ENCODE peak calls at places on chromosome 5, in eight cellular contexts. One of them, this sample, is unnamed.

GRCh38 chr5:78953092-78953800 is 31.9 kb downstream of the ARSB start:
- DNase-seq in brain microvascular endothelial cell: peak; percentile 23
- DNase-seq in fibroblast of pulmonary artery: no peak
- DNase-seq in cardiac fibroblast: no peak
- DNase-seq in fibroblast of lung: peak; percentile 65
- DNase-seq in AG09309: no peak
- DNase-seq in left ventricle myocardium inferior: no peak
- DNase-seq in heart right ventricle: no peak
- DNase-seq in this sample: no peak

GRCh38 chr5:81789033-81789432 is 38.1 kb upstream of the SSBP2 start:
- DNase-seq in AG09309: no peak
- DNase-seq in brain microvascular endothelial cell: peak; percentile 38
- DNase-seq in fibroblast of pulmonary artery: peak; percentile 39
- DNase-seq in fibroblast of lung: peak; percentile 62
- DNase-seq in cardiac fibroblast: peak; percentile 29
- DNase-seq in heart right ventricle: no peak
- DNase-seq in left ventricle myocardium inferior: no peak
- DNase-seq in this sample: no peak

GRCh38 chr5:32505718-32506117 is 61.2 kb upstream of the ZFR start:
- DNase-seq in brain microvascular endothelial cell: no peak
- DNase-seq in fibroblast of pulmonary artery: peak; percentile 84
- DNase-seq in fibroblast of lung: peak; percentile 65
- DNase-seq in cardiac fibroblast: peak; percentile 91
- DNase-seq in heart right ventricle: no peak
- DNase-seq in AG09309: peak; percentile 63
- DNase-seq in left ventricle myocardium inferior: no peak
- DNase-seq in this sample: no peak

GRCh38 chr5:32934529-32934928 is 223.4 kb downstream of the NPR3 start:
- DNase-seq in fibroblast of pulmonary artery: no peak
- DNase-seq in brain microvascular endothelial cell: no peak
- DNase-seq in left ventricle myocardium inferior: no peak
- DNase-seq in fibroblast of lung: no peak
- DNase-seq in heart right ventricle: no peak
- DNase-seq in cardiac fibroblast: no peak
- DNase-seq in AG09309: no peak
- DNase-seq in this sample: no peak

GRCh38 chr5:178304761-178305645 is 72.4 kb upstream of the PHYKPL start:
- DNase-seq in heart right ventricle: no peak
- DNase-seq in left ventricle myocardium inferior: no peak
- DNase-seq in brain microvascular endothelial cell: no peak
- DNase-seq in fibroblast of pulmonary artery: no peak
- DNase-seq in fibroblast of lung: no peak
- DNase-seq in cardiac fibroblast: no peak
- DNase-seq in AG09309: peak; percentile 46
- DNase-seq in this sample: peak; percentile 79

GRCh38 chr5:1172007-1172581 is 29.3 kb upstream of the SLC6A19 start:
- DNase-seq in fibroblast of lung: no peak
- DNase-seq in fibroblast of pulmonary artery: no peak
- DNase-seq in heart right ventricle: no peak
- DNase-seq in AG09309: no peak
- DNase-seq in cardiac fibroblast: no peak
- DNase-seq in left ventricle myocardium inferior: no peak
- DNase-seq in brain microvascular endothelial cell: no peak
- DNase-seq in this sample: no peak

GRCh38 chr5:107389130-107389553 is 281.6 kb downstream of the EFNA5 start:
- DNase-seq in fibroblast of pulmonary artery: peak; percentile 70
- DNase-seq in heart right ventricle: no peak
- DNase-seq in left ventricle myocardium inferior: no peak
- DNase-seq in AG09309: no peak
- DNase-seq in fibroblast of lung: peak; percentile 86
- DNase-seq in brain microvascular endothelial cell: peak; percentile 89
- DNase-seq in cardiac fibroblast: peak; percentile 75
- DNase-seq in this sample: peak; percentile 28

GRCh38 chr5:78417026-78417425 is 56.6 kb downstream of the SCAMP1 start:
- DNase-seq in cardiac fibroblast: peak; percentile 66
- DNase-seq in fibroblast of lung: peak; percentile 63
- DNase-seq in left ventricle myocardium inferior: no peak
- DNase-seq in AG09309: no peak
- DNase-seq in fibroblast of pulmonary artery: peak; percentile 86
- DNase-seq in brain microvascular endothelial cell: peak; percentile 5
- DNase-seq in heart right ventricle: no peak
- DNase-seq in this sample: no peak

GRCh38 chr5:127092690-127093089 is 19.4 kb upstream of the C5orf63 start:
- DNase-seq in left ventricle myocardium inferior: no peak
- DNase-seq in heart right ventricle: no peak
- DNase-seq in fibroblast of pulmonary artery: peak; percentile 62
- DNase-seq in fibroblast of lung: peak; percentile 76
- DNase-seq in AG09309: peak; percentile 34
- DNase-seq in cardiac fibroblast: peak; percentile 62
- DNase-seq in brain microvascular endothelial cell: peak; percentile 75
- DNase-seq in this sample: no peak

GRCh38 chr5:154884424-154884823 is 26.0 kb downstream of the CNOT8 start:
- DNase-seq in fibroblast of lung: no peak
- DNase-seq in heart right ventricle: no peak
- DNase-seq in AG09309: no peak
- DNase-seq in fibroblast of pulmonary artery: no peak
- DNase-seq in brain microvascular endothelial cell: no peak
- DNase-seq in left ventricle myocardium inferior: no peak
- DNase-seq in cardiac fibroblast: no peak
- DNase-seq in this sample: no peak

GRCh38 chr5:102664946-102665345 is 90.2 kb upstream of the PAM start:
- DNase-seq in fibroblast of lung: no peak
- DNase-seq in cardiac fibroblast: no peak
- DNase-seq in left ventricle myocardium inferior: no peak
- DNase-seq in fibroblast of pulmonary artery: no peak
- DNase-seq in AG09309: no peak
- DNase-seq in heart right ventricle: no peak
- DNase-seq in brain microvascular endothelial cell: no peak
- DNase-seq in this sample: no peak

GRCh38 chr5:60360355-60360754 is 339.6 kb downstream of the DEPDC1B start:
- DNase-seq in left ventricle myocardium inferior: no peak
- DNase-seq in heart right ventricle: no peak
- DNase-seq in cardiac fibroblast: no peak
- DNase-seq in fibroblast of pulmonary artery: no peak
- DNase-seq in fibroblast of lung: no peak
- DNase-seq in AG09309: no peak
- DNase-seq in brain microvascular endothelial cell: no peak
- DNase-seq in this sample: no peak

GRCh38 chr5:83721878-83722779 is 1.5 kb upstream of the HAPLN1 start:
- DNase-seq in brain microvascular endothelial cell: peak; percentile 79
- DNase-seq in AG09309: peak; percentile 10
- DNase-seq in cardiac fibroblast: peak; percentile 79
- DNase-seq in fibroblast of lung: peak; percentile 78
- DNase-seq in left ventricle myocardium inferior: peak; percentile 57
- DNase-seq in heart right ventricle: peak; percentile 51
- DNase-seq in fibroblast of pulmonary artery: peak; percentile 70
- DNase-seq in this sample: no peak

GRCh38 chr5:37839441-37840035 is 303 bp downstream of the GDNF start:
- DNase-seq in cardiac fibroblast: peak; percentile 68
- DNase-seq in heart right ventricle: peak; percentile 34
- DNase-seq in fibroblast of pulmonary artery: peak; percentile 62
- DNase-seq in left ventricle myocardium inferior: peak; percentile 49
- DNase-seq in brain microvascular endothelial cell: peak; percentile 53
- DNase-seq in AG09309: no peak
- DNase-seq in fibroblast of lung: peak; percentile 71
- DNase-seq in this sample: peak; percentile 23

GRCh38 chr5:44774279-44774880 is 34.4 kb upstream of the MRPS30 start:
- DNase-seq in left ventricle myocardium inferior: no peak
- DNase-seq in heart right ventricle: no peak
- DNase-seq in AG09309: peak; percentile 37
- DNase-seq in fibroblast of lung: peak; percentile 56
- DNase-seq in cardiac fibroblast: peak; percentile 66
- DNase-seq in brain microvascular endothelial cell: peak; percentile 2
- DNase-seq in fibroblast of pulmonary artery: peak; percentile 67
- DNase-seq in this sample: peak; percentile 14

GRCh38 chr5:61301345-61301744 is 30.7 kb upstream of the ZSWIM6 start:
- DNase-seq in fibroblast of lung: peak; percentile 63
- DNase-seq in cardiac fibroblast: peak; percentile 88
- DNase-seq in left ventricle myocardium inferior: no peak
- DNase-seq in fibroblast of pulmonary artery: peak; percentile 67
- DNase-seq in brain microvascular endothelial cell: no peak
- DNase-seq in AG09309: no peak
- DNase-seq in heart right ventricle: no peak
- DNase-seq in this sample: no peak

GRCh38 chr5:96387616-96388015 is 45.4 kb downstream of the PCSK1 start:
- DNase-seq in fibroblast of pulmonary artery: no peak
- DNase-seq in fibroblast of lung: no peak
- DNase-seq in AG09309: no peak
- DNase-seq in left ventricle myocardium inferior: no peak
- DNase-seq in cardiac fibroblast: no peak
- DNase-seq in brain microvascular endothelial cell: no peak
- DNase-seq in heart right ventricle: no peak
- DNase-seq in this sample: no peak

GRCh38 chr5:29715167-29715566 is 1478.3 kb upstream of the CDH6 start:
- DNase-seq in brain microvascular endothelial cell: no peak
- DNase-seq in left ventricle myocardium inferior: no peak
- DNase-seq in AG09309: no peak
- DNase-seq in fibroblast of pulmonary artery: no peak
- DNase-seq in fibroblast of lung: no peak
- DNase-seq in cardiac fibroblast: no peak
- DNase-seq in heart right ventricle: no peak
- DNase-seq in this sample: no peak

GRCh38 chr5:139687656-139688055 is 39.5 kb downstream of the CXXC5 start:
- DNase-seq in left ventricle myocardium inferior: no peak
- DNase-seq in cardiac fibroblast: no peak
- DNase-seq in fibroblast of pulmonary artery: no peak
- DNase-seq in heart right ventricle: no peak
- DNase-seq in brain microvascular endothelial cell: no peak
- DNase-seq in AG09309: no peak
- DNase-seq in fibroblast of lung: no peak
- DNase-seq in this sample: no peak

GRCh38 chr5:95605786-95606185 is 14.1 kb upstream of the GPR150 start:
- DNase-seq in brain microvascular endothelial cell: no peak
- DNase-seq in left ventricle myocardium inferior: no peak
- DNase-seq in fibroblast of pulmonary artery: no peak
- DNase-seq in AG09309: no peak
- DNase-seq in heart right ventricle: no peak
- DNase-seq in fibroblast of lung: no peak
- DNase-seq in cardiac fibroblast: no peak
- DNase-seq in this sample: peak; percentile 28

GRCh38 chr5:169686137-169686536 is 49.1 kb downstream of the DOCK2 start:
- DNase-seq in heart right ventricle: no peak
- DNase-seq in brain microvascular endothelial cell: no peak
- DNase-seq in AG09309: no peak
- DNase-seq in left ventricle myocardium inferior: no peak
- DNase-seq in fibroblast of pulmonary artery: no peak
- DNase-seq in fibroblast of lung: no peak
- DNase-seq in cardiac fibroblast: no peak
- DNase-seq in this sample: no peak

GRCh38 chr5:120655828-120656435 is 191.8 kb downstream of the PRR16 start:
- DNase-seq in cardiac fibroblast: peak; percentile 34
- DNase-seq in AG09309: no peak
- DNase-seq in left ventricle myocardium inferior: no peak
- DNase-seq in fibroblast of pulmonary artery: peak; percentile 38
- DNase-seq in fibroblast of lung: peak; percentile 17
- DNase-seq in brain microvascular endothelial cell: peak; percentile 41
- DNase-seq in heart right ventricle: no peak
- DNase-seq in this sample: no peak
- TF ChIP-seq CTCF in cardiac fibroblast: peak; percentile 56
- TF ChIP-seq CTCF in AG09309: peak; percentile 42
- TF ChIP-seq CTCF in left ventricle myocardium inferior: peak; percentile 33
- TF ChIP-seq CTCF in fibroblast of pulmonary artery: peak; percentile 68
- TF ChIP-seq CTCF in fibroblast of lung: peak; percentile 61
- TF ChIP-seq CTCF in brain microvascular endothelial cell: peak; percentile 83
- TF ChIP-seq CTCF in heart right ventricle: peak; percentile 32
- TF ChIP-seq CTCF in this sample: peak; percentile 80

DNA sequence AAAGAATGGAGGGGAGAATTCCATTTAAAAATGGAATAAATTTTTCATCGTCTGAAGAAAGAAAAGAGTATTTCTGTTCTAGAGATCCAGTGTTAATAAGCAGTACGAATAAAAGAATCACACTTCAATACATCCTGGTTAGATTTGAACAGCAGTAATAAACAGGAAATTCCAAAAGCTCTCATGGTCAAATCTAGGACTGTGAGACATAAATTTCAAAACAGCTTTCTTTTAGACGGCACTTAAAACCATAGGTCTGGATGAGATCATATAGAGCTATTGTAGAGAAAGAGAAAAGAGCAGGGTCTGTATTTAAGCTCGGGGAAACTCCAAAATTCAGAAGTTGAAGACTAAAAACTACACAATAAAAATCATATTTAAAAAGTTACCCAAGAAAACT is 1006.9 kb upstream of the CTNND2 start:
- DNase-seq in cardiac fibroblast: no peak
- DNase-seq in fibroblast of lung: peak; percentile 15
- DNase-seq in AG09309: no peak
- DNase-seq in heart right ventricle: no peak
- DNase-seq in fibroblast of pulmonary artery: peak; percentile 8
- DNase-seq in left ventricle myocardium inferior: no peak
- DNase-seq in brain microvascular endothelial cell: no peak
- DNase-seq in this sample: no peak
- H3K4me3 ChIP-seq in cardiac fibroblast: no peak overlapping the region
- H3K4me3 ChIP-seq in fibroblast of lung: no peak overlapping the region
- H3K4me3 ChIP-seq in AG09309: no peak overlapping the region
- H3K4me3 ChIP-seq in heart right ventricle: no peak overlapping the region
- H3K4me3 ChIP-seq in fibroblast of pulmonary artery: no peak overlapping the region
- H3K4me3 ChIP-seq in left ventricle myocardium inferior: no peak overlapping the region
- H3K4me3 ChIP-seq in brain microvascular endothelial cell: no peak overlapping the region
- H3K4me3 ChIP-seq in this sample: no peak overlapping the region

DNA sequence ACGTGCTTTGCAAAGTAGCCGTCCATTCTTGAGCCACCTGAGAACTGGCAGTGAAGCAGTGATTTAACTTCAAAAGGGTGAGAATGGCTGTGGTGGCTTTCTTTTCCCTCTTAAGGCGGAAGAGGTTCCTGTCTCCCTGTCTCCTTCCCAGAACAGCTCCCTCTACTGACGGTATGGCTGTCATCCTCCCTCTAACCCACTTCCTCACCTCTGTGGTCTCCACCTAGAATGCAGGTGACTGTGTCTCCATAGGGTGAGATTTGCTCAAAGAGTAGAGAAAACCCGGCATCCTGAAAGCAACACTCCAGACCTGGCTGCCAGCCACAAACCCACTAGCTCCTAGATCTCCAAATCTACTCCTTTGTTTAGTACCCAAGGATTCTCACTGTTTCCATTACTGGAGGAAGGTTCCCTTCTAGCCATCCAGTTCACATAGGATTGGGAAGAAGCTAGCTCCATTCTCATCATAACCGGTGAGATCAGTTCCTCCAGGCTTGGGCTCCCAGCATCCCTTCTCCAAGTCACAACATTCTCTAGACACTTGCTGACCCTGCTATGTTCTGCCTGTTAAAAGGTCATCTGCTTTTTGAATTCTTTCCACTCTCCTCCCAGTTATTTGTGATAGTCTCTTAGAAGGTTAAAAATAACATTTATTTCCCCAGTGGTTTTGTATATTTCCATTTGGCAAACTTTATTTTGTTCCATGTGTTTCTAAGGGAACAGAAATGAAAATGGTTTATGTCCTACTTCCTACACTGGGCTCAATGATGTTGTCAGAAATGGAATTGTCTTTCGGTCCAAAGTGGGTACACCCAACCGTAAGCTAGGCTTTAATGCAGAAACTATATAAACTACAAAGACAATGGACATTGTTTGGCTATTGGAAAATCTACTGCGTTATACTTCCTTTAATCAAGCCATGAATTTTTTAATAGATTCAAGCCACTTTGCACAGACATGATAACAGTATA is 269.4 kb downstream of the CWC27 start:
- DNase-seq in fibroblast of pulmonary artery: no peak
- DNase-seq in left ventricle myocardium inferior: no peak
- DNase-seq in AG09309: no peak
- DNase-seq in fibroblast of lung: no peak
- DNase-seq in cardiac fibroblast: no peak
- DNase-seq in heart right ventricle: peak; percentile 53
- DNase-seq in brain microvascular endothelial cell: no peak
- DNase-seq in this sample: no peak
- TF ChIP-seq CTCF in fibroblast of pulmonary artery: peak; percentile 23
- TF ChIP-seq CTCF in left ventricle myocardium inferior: peak; percentile 43
- TF ChIP-seq CTCF in AG09309: peak; percentile 24
- TF ChIP-seq CTCF in fibroblast of lung: peak; percentile 22
- TF ChIP-seq CTCF in cardiac fibroblast: peak; percentile 29
- TF ChIP-seq CTCF in heart right ventricle: peak; percentile 21
- TF ChIP-seq CTCF in brain microvascular endothelial cell: peak; percentile 62
- TF ChIP-seq CTCF in this sample: peak; percentile 34

GRCh38 chr5:94024101-94024500 is 282.7 kb upstream of the POU5F2 start:
- DNase-seq in left ventricle myocardium inferior: no peak
- DNase-seq in brain microvascular endothelial cell: no peak
- DNase-seq in AG09309: no peak
- DNase-seq in fibroblast of pulmonary artery: peak; percentile 13
- DNase-seq in fibroblast of lung: peak; percentile 52
- DNase-seq in cardiac fibroblast: peak; percentile 24
- DNase-seq in heart right ventricle: no peak
- DNase-seq in this sample: no peak
- H3K4me3 ChIP-seq in left ventricle myocardium inferior: no peak overlapping the region
- H3K4me3 ChIP-seq in brain microvascular endothelial cell: no peak overlapping the region
- H3K4me3 ChIP-seq in AG09309: no peak overlapping the region
- H3K4me3 ChIP-seq in fibroblast of pulmonary artery: no peak overlapping the region
- H3K4me3 ChIP-seq in fibroblast of lung: no peak overlapping the region
- H3K4me3 ChIP-seq in cardiac fibroblast: no peak overlapping the region
- H3K4me3 ChIP-seq in heart right ventricle: no peak overlapping the region
- H3K4me3 ChIP-seq in this sample: no peak overlapping the region